ENCODE peak calls at places on chromosome X, in four cellular contexts. One of them, this sample, is unnamed.

GRCh38 chrX:121336831-121337421 is 289.5 kb downstream of the GLUD2 start:
- DNase-seq in activated CD4-positive, CD25-positive, alpha-beta regulatory T cell: no peak
- DNase-seq in stromal cell of bone marrow: no peak
- DNase-seq in amygdala: no peak
- DNase-seq in this sample: no peak

GRCh38 chrX:130139474-130140201 is 26.0 kb downstream of the AIFM1 start:
- DNase-seq in activated CD4-positive, CD25-positive, alpha-beta regulatory T cell: no peak
- DNase-seq in stromal cell of bone marrow: no peak
- DNase-seq in amygdala: no peak
- DNase-seq in this sample: no peak

GRCh38 chrX:17930850-17931249 is 69.8 kb upstream of the RAI2 start:
- DNase-seq in activated CD4-positive, CD25-positive, alpha-beta regulatory T cell: no peak
- DNase-seq in stromal cell of bone marrow: no peak
- DNase-seq in amygdala: no peak
- DNase-seq in this sample: no peak

GRCh38 chrX:106927700-106928099 is 7.5 kb downstream of the CLDN2 start:
- DNase-seq in activated CD4-positive, CD25-positive, alpha-beta regulatory T cell: no peak
- DNase-seq in stromal cell of bone marrow: no peak
- DNase-seq in amygdala: no peak
- DNase-seq in this sample: no peak

GRCh38 chrX:64975989-64976672 is at the start of gene ZC4H2:
- DNase-seq in activated CD4-positive, CD25-positive, alpha-beta regulatory T cell: peak; percentile 14
- DNase-seq in stromal cell of bone marrow: peak; percentile 57
- DNase-seq in amygdala: peak; percentile 38
- DNase-seq in this sample: peak; percentile 27

GRCh38 chrX:16739574-16739973 is 20.2 kb downstream of the SYAP1 start:
- DNase-seq in activated CD4-positive, CD25-positive, alpha-beta regulatory T cell: no peak
- DNase-seq in stromal cell of bone marrow: no peak
- DNase-seq in amygdala: no peak
- DNase-seq in this sample: no peak

GRCh38 chrX:110287605-110288004 is 30.3 kb downstream of the AMMECR1 start:
- DNase-seq in activated CD4-positive, CD25-positive, alpha-beta regulatory T cell: no peak
- DNase-seq in stromal cell of bone marrow: no peak
- DNase-seq in amygdala: no peak
- DNase-seq in this sample: no peak

GRCh38 chrX:67635424-67635823 is 91.6 kb downstream of the AR start:
- DNase-seq in activated CD4-positive, CD25-positive, alpha-beta regulatory T cell: no peak
- DNase-seq in stromal cell of bone marrow: no peak
- DNase-seq in amygdala: no peak
- DNase-seq in this sample: no peak

GRCh38 chrX:137031517-137032377 is 2.0 kb downstream of the GPR101 start:
- DNase-seq in activated CD4-positive, CD25-positive, alpha-beta regulatory T cell: no peak
- DNase-seq in stromal cell of bone marrow: peak; percentile 3
- DNase-seq in amygdala: no peak
- DNase-seq in this sample: no peak

GRCh38 chrX:134908235-134908834 is 82.5 kb upstream of the SMIM10 start:
- DNase-seq in activated CD4-positive, CD25-positive, alpha-beta regulatory T cell: no peak
- DNase-seq in stromal cell of bone marrow: no peak
- DNase-seq in amygdala: no peak
- DNase-seq in this sample: no peak

GRCh38 chrX:107675823-107676555 is 47.7 kb downstream of the PRPS1 start:
- DNase-seq in activated CD4-positive, CD25-positive, alpha-beta regulatory T cell: no peak
- DNase-seq in stromal cell of bone marrow: no peak
- DNase-seq in amygdala: no peak
- DNase-seq in this sample: no peak

GRCh38 chrX:120604359-120604782 is 470 bp downstream of the MCTS1 start:
- DNase-seq in activated CD4-positive, CD25-positive, alpha-beta regulatory T cell: no peak
- DNase-seq in stromal cell of bone marrow: peak; percentile 16
- DNase-seq in amygdala: no peak
- DNase-seq in this sample: peak; percentile 1